ENCODE peak calls at places on chromosomes 4 and X, in ten cellular contexts. D is body of pancreas; M is OCI-LY7; L is pancreas; J is fibroblast of the aortic adventitia; S is foreskin fibroblast; T is cardiac fibroblast; O is CD4-positive, alpha-beta memory T cell; E is SJSA1; G is CD4-positive, CD25-positive, alpha-beta regulatory T cell. F is an unnamed sample.

GRCh38 chr4:88158360-88159136 is at the start of gene ABCG2:
- DNase-seq in D (peak; percentile 12), M (no peak), L (peak; percentile 66), J (peak; percentile 55), S (peak; percentile 73), T (peak; percentile 39), O (peak; percentile 31), E (peak; percentile 89), G (peak; percentile 48), F (peak; percentile 18)

GRCh38 chr4:47816748-47817147 is 21.1 kb downstream of the CORIN start:
- DNase-seq in D (no peak), M (no peak), L (no peak), J (no peak), S (peak; percentile 49), T (no peak), O (no peak), E (no peak), G (no peak), F (no peak)

GRCh38 chrX:108224727-108225455 is 133.3 kb downstream of the ATG4A start:
- DNase-seq in D (no peak), M (peak; percentile 12), L (no peak), J (peak; percentile 45), S (peak; percentile 63), T (peak; percentile 51), O (no peak), E (peak; percentile 11), G (peak; percentile 23), F (peak; percentile 8)

GRCh38 chr4:16124232-16124631 is 40.4 kb upstream of the PROM1 start:
- DNase-seq in D (no peak), M (no peak), L (no peak), J (no peak), S (no peak), T (peak; percentile 6), O (no peak), E (no peak), G (no peak), F (no peak)

GRCh38 chr4:183424109-183424751 is 20.2 kb upstream of the CDKN2AIP start:
- DNase-seq in D (no peak), M (no peak), L (no peak), J (no peak), S (no peak), T (no peak), O (no peak), E (no peak), G (no peak), F (no peak)

GRCh38 chr4:178174756-178175155 is 732.5 kb upstream of the AGA start:
- DNase-seq in D (no peak), M (no peak), L (no peak), J (no peak), S (no peak), T (no peak), O (no peak), E (no peak), G (no peak), F (no peak)

GRCh38 chr4:172554588-172554987 is 614.0 kb upstream of the GALNT7 start:
- DNase-seq in D (no peak), M (no peak), L (no peak), J (no peak), S (no peak), T (no peak), O (no peak), E (no peak), G (no peak), F (no peak)

GRCh38 chr4:80172203-80172602 is 25.1 kb upstream of the PRDM8 start:
- DNase-seq in D (no peak), M (no peak), L (no peak), J (no peak), S (no peak), T (no peak), O (peak; percentile 41), E (no peak), G (peak; percentile 88), F (no peak)

GRCh38 chr4:53734584-53735363 is 143.5 kb upstream of the LNX1 start:
- DNase-seq in D (no peak), M (no peak), L (no peak), J (peak; percentile 81), S (peak; percentile 81), T (peak; percentile 39), O (no peak), E (peak; percentile 15), G (no peak), F (peak; percentile 28)

GRCh38 chrX:120769576-120770341 is 105.9 kb downstream of the CT47B1 start:
- DNase-seq in D (no peak), M (peak; percentile 68), L (no peak), J (peak; percentile 70), S (peak; percentile 82), T (peak; percentile 84), O (peak; percentile 14), E (no peak), G (peak; percentile 28), F (peak; percentile 22)

GRCh38 chr4:140906984-140907962 is 151.1 kb upstream of the TBC1D9 start:
- DNase-seq in D (no peak), M (no peak), L (no peak), J (peak; percentile 3), S (no peak), T (no peak), O (no peak), E (no peak), G (no peak), F (no peak)

GRCh38 chr4:67973608-67974007 is 10.3 kb upstream of the TMPRSS11A start:
- DNase-seq in D (no peak), M (no peak), L (no peak), J (no peak), S (no peak), T (no peak), O (no peak), E (no peak), G (no peak), F (no peak)

GRCh38 chr4:83138979-83139378 is 24.4 kb upstream of the PLAC8 start:
- DNase-seq in D (no peak), M (no peak), L (no peak), J (no peak), S (no peak), T (no peak), O (no peak), E (no peak), G (peak; percentile 7), F (no peak)

GRCh38 chr4:152851226-152851625 is 71.5 kb downstream of the ARFIP1 start:
- DNase-seq in D (no peak), M (no peak), L (no peak), J (no peak), S (no peak), T (no peak), O (no peak), E (no peak), G (no peak), F (no peak)

GRCh38 chrX:106000203-106000602 is 38.3 kb downstream of the SERPINA7 start:
- DNase-seq in D (no peak), M (no peak), L (no peak), J (no peak), S (no peak), T (no peak), O (no peak), E (no peak), G (no peak), F (no peak)

GRCh38 chr4:2432004-2432403 is 13.2 kb downstream of the CFAP99 start:
- DNase-seq in D (no peak), M (no peak), L (no peak), J (no peak), S (no peak), T (no peak), O (no peak), E (no peak), G (no peak), F (no peak)

GRCh38 chrX:100648601-100649417 is 4.8 kb downstream of the SRPX2 start:
- DNase-seq in D (no peak), M (no peak), L (no peak), J (peak; percentile 56), S (peak; percentile 83), T (peak; percentile 79), O (no peak), E (no peak), G (no peak), F (peak; percentile 82)

GRCh38 chr4:102901804-102902203 is 33.0 kb downstream of the CISD2 start:
- DNase-seq in D (no peak), M (no peak), L (no peak), J (no peak), S (no peak), T (no peak), O (no peak), E (no peak), G (no peak), F (no peak)

GRCh38 chr4:88689877-88690276 is 7.8 kb downstream of the NAP1L5 start:
- DNase-seq in D (no peak), M (no peak), L (no peak), J (peak; percentile 89), S (no peak), T (no peak), O (no peak), E (no peak), G (no peak), F (no peak)

GRCh38 chrX:129654652-129655546 is at the start of gene APLN:
- DNase-seq in D (no peak), M (no peak), L (peak; percentile 64), J (peak; percentile 59), S (peak; percentile 58), T (peak; percentile 70), O (peak; percentile 6), E (peak; percentile 57), G (peak; percentile 12), F (no peak)
- H3K4me3 ChIP-seq in D (no peak within 1 kb of the TSS), M (peak within 1 kb of the TSS; percentile 26), L (peak within 1 kb of the TSS; percentile 16), J (peak within 1 kb of the TSS; percentile 59), S (peak within 1 kb of the TSS; percentile 41), T (peak within 1 kb of the TSS; percentile 45), O (no peak within 1 kb of the TSS), E (peak within 1 kb of the TSS; percentile 51), G (no peak within 1 kb of the TSS), F (peak within 1 kb of the TSS; percentile 43)

DNA sequence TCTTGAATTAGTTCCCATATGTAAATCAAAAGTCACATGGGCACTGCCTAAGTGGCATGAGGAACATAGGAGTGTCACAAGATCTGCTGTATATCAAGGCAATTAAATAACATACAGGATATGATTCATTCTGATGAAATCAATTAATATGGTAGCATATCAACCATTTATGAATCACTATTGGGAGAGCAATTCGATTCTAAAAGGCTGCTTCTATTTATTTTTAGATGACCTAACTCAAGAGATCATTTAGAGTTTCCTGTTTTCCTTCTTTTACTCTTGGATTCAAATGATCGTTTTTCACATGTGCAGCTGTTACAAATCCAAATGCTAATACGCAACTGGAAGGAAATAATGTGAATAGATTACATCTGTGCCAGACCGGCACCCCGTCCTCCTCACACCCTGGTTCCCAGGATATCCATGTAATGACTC is 81.9 kb downstream of the HCCS start:
- DNase-seq in D (no peak), M (no peak), L (no peak), J (peak; percentile 47), S (peak; percentile 78), T (peak; percentile 56), O (no peak), E (no peak), G (no peak), F (no peak)
- H3K4me3 ChIP-seq in D (no peak overlapping the region), M (no peak overlapping the region), L (no peak overlapping the region), J (no peak overlapping the region), S (no peak overlapping the region), T (no peak overlapping the region), O (no peak overlapping the region), E (no peak overlapping the region), G (no peak overlapping the region), F (no peak overlapping the region)

GRCh38 chr4:95129708-95130343 is 372.1 kb downstream of the BMPR1B start:
- DNase-seq in D (peak; percentile 15), M (no peak), L (no peak), J (peak; percentile 100), S (peak; percentile 98), T (peak; percentile 99), O (no peak), E (peak; percentile 93), G (no peak), F (peak; percentile 99)
- H3K4me3 ChIP-seq in D (no peak overlapping the region), M (no peak overlapping the region), L (no peak overlapping the region), J (peak overlapping the region; percentile 43), S (no peak overlapping the region), T (no peak overlapping the region), O (no peak overlapping the region), E (peak overlapping the region; percentile 15), G (no peak overlapping the region), F (peak overlapping the region; percentile 20)

GRCh38 chrX:110794601-110795000 is 1.0 kb downstream of the CHRDL1 start:
- DNase-seq in D (no peak), M (no peak), L (no peak), J (no peak), S (no peak), T (no peak), O (no peak), E (no peak), G (no peak), F (no peak)
- H3K4me3 ChIP-seq in D (no peak overlapping the region), M (no peak overlapping the region), L (no peak overlapping the region), J (no peak overlapping the region), S (no peak overlapping the region), T (no peak overlapping the region), O (no peak overlapping the region), E (no peak overlapping the region), G (no peak overlapping the region), F (no peak overlapping the region)

F was measured in brain microvascular endothelial cell.